ENCODE peak calls at places on chromosomes 1 and 21, in five cellular contexts. M is sigmoid colon, O is GM12891, H is stomach, S is uterus. X is an unnamed sample.

GRCh38 chr1:101733340-101733739 is 263.4 kb downstream of the OLFM3 start:
- DNase-seq in M (no peak), O (no peak), S (no peak), H (no peak), X (no peak)

GRCh38 chr1:204153667-204154066 is 1.8 kb upstream of the ETNK2 start:
- DNase-seq in S (no peak), M (no peak), H (no peak), O (no peak), X (no peak)

GRCh38 chr1:169727307-169727706 is 6.6 kb downstream of the SELE start:
- DNase-seq in H (no peak), M (no peak), S (no peak), O (no peak), X (no peak)

GRCh38 chr1:61337037-61337436 is 254.7 kb downstream of the NFIA start:
- DNase-seq in M (no peak), O (no peak), S (no peak), H (no peak), X (no peak)

GRCh38 chr1:91844862-91845528 is 41.0 kb downstream of the TGFBR3 start:
- DNase-seq in S (peak), O (no peak), H (peak), M (peak), X (no peak)

GRCh38 chr1:117685936-117686806 is 80.3 kb downstream of the TENT5C start:
- DNase-seq in O (no peak), M (no peak), H (no peak), S (no peak), X (peak)

GRCh38 chr1:20448626-20449215 is 37.3 kb downstream of the CAMK2N1 start:
- DNase-seq in S (no peak), M (no peak), O (no peak), H (no peak), X (no peak)

GRCh38 chr1:56566994-56567393 is 12.4 kb downstream of the PLPP3 start:
- DNase-seq in H (no peak), S (no peak), O (no peak), M (no peak), X (no peak)

GRCh38 chr1:176379626-176380339 is 83.2 kb upstream of the PAPPA2 start:
- DNase-seq in M (no peak), O (no peak), H (no peak), S (no peak), X (no peak)

GRCh38 chr1:161139765-161140164 is 7.3 kb upstream of the DEDD start:
- DNase-seq in M (no peak), O (no peak), S (no peak), H (peak), X (peak)

GRCh38 chr1:19074361-19074901 is 118.0 kb upstream of the IFFO2 start:
- DNase-seq in H (no peak), S (no peak), M (no peak), O (no peak), X (no peak)

GRCh38 chr1:30588311-30589073 is 134.9 kb downstream of the MATN1 start:
- DNase-seq in M (no peak), O (no peak), H (no peak), S (no peak), X (no peak)

GRCh38 chr21:41653944-41654625 is 112.8 kb downstream of the RIPK4 start:
- DNase-seq in M (no peak), S (no peak), H (no peak), O (no peak), X (no peak)

DNA sequence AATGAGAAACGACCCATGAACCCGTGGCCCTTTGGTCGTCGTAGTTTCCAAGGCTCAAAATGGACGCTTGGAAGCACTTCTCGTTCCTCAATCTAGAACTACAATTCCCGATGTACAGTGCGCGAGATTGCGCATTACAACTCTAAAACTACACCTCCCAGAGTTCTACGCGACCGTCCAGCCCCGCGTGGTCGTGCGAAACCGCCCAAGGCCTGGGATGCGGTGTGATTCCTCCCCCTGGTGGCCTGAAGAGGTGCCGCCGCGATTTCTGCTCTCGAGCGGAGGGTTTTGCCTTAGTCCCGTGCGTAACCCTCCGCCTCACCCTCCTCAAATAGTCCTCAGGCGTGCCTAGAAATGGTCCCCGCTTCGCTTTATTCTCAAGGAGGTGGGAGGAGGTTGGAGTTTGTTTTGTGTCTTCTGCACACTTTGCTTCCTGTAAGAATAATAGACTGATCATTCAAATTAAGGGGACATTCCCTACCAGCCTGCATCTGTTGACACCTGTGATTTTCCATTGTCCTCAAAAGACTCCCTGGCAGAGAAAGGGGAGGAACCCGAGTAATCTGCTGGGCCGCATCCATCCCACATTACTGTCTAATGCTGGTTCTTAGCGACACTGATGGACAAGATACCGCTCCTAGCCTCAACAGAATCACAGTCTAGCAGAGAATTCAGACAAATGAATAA is 355 bp upstream of the PAFAH2 start:
- DNase-seq in H (peak), S (peak), O (peak), M (peak), X (peak)
- TF ChIP-seq POLR2A in H (no peak), S (no peak), O (no peak), M (no peak), X (no peak)

GRCh38 chr21:34883501-34884271 is 165.4 kb downstream of the RUNX1 start:
- DNase-seq in M (no peak), O (no peak), S (no peak), H (no peak), X (no peak)

GRCh38 chr21:34882719-34883131 is 166.4 kb downstream of the RUNX1 start:
- DNase-seq in O (no peak), S (no peak), M (no peak), H (no peak), X (no peak)

GRCh38 chr21:34881421-34881820 is 167.7 kb downstream of the RUNX1 start:
- DNase-seq in H (no peak), M (no peak), O (no peak), S (no peak), X (no peak)

GRCh38 chr21:34880401-34880800 is 168.7 kb downstream of the RUNX1 start:
- DNase-seq in S (no peak), H (no peak), O (no peak), M (no peak), X (no peak)

GRCh38 chr21:34881894-34882371 is 167.2 kb downstream of the RUNX1 start:
- DNase-seq in S (no peak), O (no peak), H (no peak), M (no peak), X (peak)
- TF ChIP-seq POLR2A in S (no peak), O (no peak), H (no peak), M (no peak), X (peak)

GRCh38 chr1:32072622-32073386 is at the start of gene TMEM39B:
- DNase-seq in O (peak), S (peak), H (peak), M (peak), X (peak)
- TF ChIP-seq POLR2A in O (peak), S (peak), H (no peak), M (peak), X (peak)

GRCh38 chr21:43984905-43985689 is 27.0 kb upstream of the TRAPPC10 start:
- DNase-seq in M (no peak), H (no peak), S (no peak), O (no peak), X (no peak)
- TF ChIP-seq POLR2A in M (no peak), H (no peak), S (no peak), O (no peak), X (no peak)

DNA sequence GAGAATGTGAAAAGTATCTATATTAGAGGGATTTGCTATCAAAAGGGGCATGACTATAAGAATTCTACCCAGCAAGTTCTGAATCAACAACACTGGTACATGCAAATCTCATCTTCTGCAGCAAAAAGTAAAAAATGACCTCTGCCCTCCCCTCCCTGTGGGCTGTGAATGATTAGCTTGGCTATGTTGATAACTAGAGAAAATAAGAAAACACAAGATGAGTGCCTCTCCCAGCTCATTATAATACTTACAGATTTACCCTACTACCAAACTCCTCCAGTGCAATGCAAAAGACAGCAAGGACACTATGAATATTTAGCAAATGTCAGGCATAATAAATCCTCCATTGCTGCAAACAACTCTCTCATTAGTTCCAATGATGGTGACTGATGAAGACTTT is 102.4 kb downstream of the SLC45A1 start:
- DNase-seq in M (no peak), H (no peak), O (no peak), S (no peak), X (no peak)
- TF ChIP-seq POLR2A in M (no peak), H (no peak), O (no peak), S (no peak), X (no peak)

DNA sequence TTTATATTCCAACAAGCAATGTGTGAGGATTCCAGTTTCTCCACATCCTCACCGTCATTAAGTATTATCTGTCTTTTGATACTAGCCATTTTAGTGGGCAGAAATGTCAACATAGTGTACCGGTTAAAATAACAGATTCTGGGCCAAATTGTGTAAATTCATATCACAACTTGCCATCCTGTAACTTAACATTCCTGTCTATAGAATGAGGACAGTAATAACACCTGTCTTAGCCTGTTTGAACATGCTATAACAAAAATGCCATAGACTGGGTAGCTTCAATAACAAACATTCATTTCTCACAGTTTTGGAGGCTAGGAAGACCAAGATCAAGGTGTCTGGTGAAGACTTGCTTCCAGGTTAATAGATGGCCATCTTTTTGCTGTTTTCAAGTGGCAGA is 491.1 kb downstream of the PTBP2 start:
- DNase-seq in H (no peak), M (no peak), S (no peak), O (no peak), X (no peak)
- TF ChIP-seq POLR2A in H (no peak), M (no peak), S (no peak), O (no peak), X (no peak)

GRCh38 chr21:37172646-37173045 is 94.5 kb downstream of the VPS26C start:
- DNase-seq in O (no peak), M (no peak), H (no peak), S (no peak), X (no peak)

GRCh38 chr21:37168666-37169065 is 95.6 kb downstream of the TTC3 start:
- DNase-seq in M (no peak), O (no peak), S (no peak), H (no peak), X (no peak)

GRCh38 chr21:37164742-37165141 is 91.7 kb downstream of the TTC3 start:
- DNase-seq in O (no peak), M (no peak), H (no peak), S (no peak), X (no peak)

GRCh38 chr21:37165606-37166005 is 92.6 kb downstream of the TTC3 start:
- DNase-seq in O (no peak), S (no peak), M (no peak), H (no peak), X (no peak)

DNA sequence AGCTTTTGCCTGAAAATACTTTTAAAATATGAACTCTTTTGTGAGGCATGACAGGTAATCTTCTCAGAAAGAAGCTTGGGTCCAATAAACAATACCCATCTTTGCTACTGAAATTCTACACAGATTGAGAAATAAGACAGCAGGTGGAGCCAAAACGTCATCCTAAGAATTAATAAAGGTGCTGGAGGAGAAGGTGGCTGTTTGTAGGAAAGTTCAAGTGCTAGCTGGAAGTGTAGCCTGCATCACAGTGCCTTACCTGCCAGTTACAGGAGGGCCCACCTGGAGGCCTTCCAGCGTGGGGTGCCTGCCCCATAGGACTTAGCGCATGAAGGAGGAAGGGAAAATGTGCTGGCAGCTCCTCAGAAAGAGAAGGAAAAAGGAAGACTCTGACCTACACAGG is 93.7 kb downstream of the TTC3 start:
- DNase-seq in S (no peak), H (no peak), M (no peak), O (no peak), X (peak)
- TF ChIP-seq POLR2A in S (no peak), H (no peak), M (no peak), O (no peak), X (no peak)

GRCh38 chr1:179091691-179092165 is 9.9 kb downstream of the TOR3A start:
- DNase-seq in M (peak), H (peak), S (peak), O (no peak), X (no peak)
- TF ChIP-seq POLR2A in M (no peak), H (no peak), S (no peak), O (no peak), X (no peak)

GRCh38 chr1:1235016-1235744 is 3.1 kb downstream of the B3GALT6 start:
- DNase-seq in H (no peak), M (no peak), O (no peak), S (no peak), X (no peak)
- TF ChIP-seq POLR2A in H (no peak), M (no peak), O (no peak), S (no peak), X (no peak)

GRCh38 chr1:94417962-94418663 is at the start of gene ABCD3:
- DNase-seq in O (peak), S (peak), H (peak), M (peak), X (peak)
- TF ChIP-seq POLR2A in O (peak), S (peak), H (no peak), M (peak), X (peak)

X was measured in erythroblast.